ENCODE peak calls at places on chromosomes 5 and 9, in four cellular contexts. I is GM12878, Z is H1, E is HepG2. B is an unnamed sample.

GRCh38 chr5:127666043-127666716 is 17.3 kb downstream of the CTXN3 start:
- DNase-seq in E (no peak), I (no peak), Z (no peak), B (no peak)

GRCh38 chr9:127311239-127311741 is 46.7 kb downstream of the GARNL3 start:
- DNase-seq in Z (peak), I (no peak), E (peak), B (no peak)

GRCh38 chr9:6805532-6805931 is 47.8 kb downstream of the KDM4C start:
- DNase-seq in E (no peak), I (no peak), Z (peak), B (no peak)

GRCh38 chr9:109341561-109341960 is 20.7 kb upstream of the EPB41L4B start:
- DNase-seq in E (no peak), I (no peak), Z (no peak), B (no peak)

GRCh38 chr5:146048994-146049703 is 56.2 kb downstream of the PLAC8L1 start:
- DNase-seq in Z (peak), I (no peak), E (peak), B (peak)

GRCh38 chr5:93649234-93649900 is 66.3 kb downstream of the NR2F1 start:
- DNase-seq in I (no peak), Z (no peak), E (no peak), B (no peak)

GRCh38 chr5:125093776-125094175 is 347.3 kb upstream of the ZNF608 start:
- DNase-seq in I (no peak), E (no peak), Z (no peak), B (no peak)

GRCh38 chr9:91282292-91282691 is 79.4 kb downstream of the AUH start:
- DNase-seq in E (peak), Z (no peak), I (no peak), B (no peak)

GRCh38 chr5:152472096-152472495 is 67.0 kb upstream of the NMUR2 start:
- DNase-seq in Z (no peak), I (no peak), E (no peak), B (no peak)

GRCh38 chr5:145834554-145834916 is 607 bp downstream of the PRELID2 start:
- DNase-seq in E (no peak), I (no peak), Z (no peak), B (no peak)

GRCh38 chr5:72633649-72634048 is 126.4 kb upstream of the ZNF366 start:
- DNase-seq in I (no peak), E (no peak), Z (no peak), B (no peak)

GRCh38 chr5:152592416-152592815 is 187.3 kb upstream of the NMUR2 start:
- DNase-seq in Z (no peak), E (no peak), I (no peak), B (no peak)

GRCh38 chr9:108049671-108050494 is 560.3 kb upstream of the KLF4 start:
- DNase-seq in E (no peak), I (no peak), Z (no peak), B (no peak)

GRCh38 chr9:87263291-87263690 is 234.4 kb upstream of the DAPK1 start:
- DNase-seq in E (no peak), I (no peak), Z (peak), B (peak)

GRCh38 chr5:173524136-173524535 is 92.3 kb downstream of the BOD1 start:
- DNase-seq in Z (no peak), I (no peak), E (no peak), B (no peak)

GRCh38 chr9:107755267-107755666 is 265.7 kb upstream of the KLF4 start:
- DNase-seq in E (no peak), I (no peak), Z (no peak), B (no peak)

GRCh38 chr9:1154739-1155138 is 104.6 kb downstream of the DMRT2 start:
- DNase-seq in Z (no peak), I (no peak), E (no peak), B (no peak)

GRCh38 chr9:86940774-86941173 is 6.5 kb downstream of the GAS1 start:
- DNase-seq in E (no peak), I (no peak), Z (no peak), B (no peak)

GRCh38 chr9:90466481-90466880 is 176.1 kb downstream of the DIRAS2 start:
- DNase-seq in I (no peak), E (no peak), Z (no peak), B (no peak)

GRCh38 chr9:129627556-129628492 is 1.9 kb downstream of the NTMT1 start:
- DNase-seq in E (no peak), Z (no peak), I (no peak), B (no peak)

GRCh38 chr5:22572941-22573340 is 280.2 kb downstream of the CDH12 start:
- DNase-seq in Z (no peak), E (no peak), I (no peak), B (no peak)

GRCh38 chr5:126414874-126415502 is 8.2 kb upstream of the GRAMD2B start:
- DNase-seq in Z (no peak), I (no peak), E (no peak), B (no peak)

GRCh38 chr9:114276908-114277821 is 45.7 kb upstream of the ORM1 start:
- DNase-seq in Z (peak), E (no peak), I (no peak), B (no peak)

GRCh38 chr5:139667730-139668063 is 19.5 kb downstream of the CXXC5 start:
- DNase-seq in E (no peak), Z (no peak), I (no peak), B (no peak)

GRCh38 chr9:95635986-95636600 is 119.3 kb upstream of the PTCH1 start:
- DNase-seq in Z (no peak), E (no peak), I (no peak), B (no peak)

GRCh38 chr5:10364186-10364689 is 10.7 kb downstream of the MARCHF6 start:
- DNase-seq in I (no peak), E (peak), Z (no peak), B (no peak)

GRCh38 chr5:110841137-110841536 is 102.3 kb downstream of the SLC25A46 start:
- DNase-seq in Z (no peak), I (no peak), E (no peak), B (no peak)

GRCh38 chr9:37706290-37706689 is 47.3 kb upstream of the TRMT10B start:
- DNase-seq in Z (no peak), E (no peak), I (no peak), B (no peak)

GRCh38 chr9:88535226-88535931 is 401 bp downstream of the NXNL2 start:
- DNase-seq in Z (no peak), E (no peak), I (no peak), B (no peak)

GRCh38 chr9:88535932-88536324 is 950 bp downstream of the NXNL2 start:
- DNase-seq in E (no peak), Z (no peak), I (no peak), B (no peak)

GRCh38 chr9:88538311-88539085 is 3.5 kb downstream of the NXNL2 start:
- DNase-seq in Z (no peak), I (no peak), E (no peak), B (no peak)

GRCh38 chr9:88537743-88538055 is 2.7 kb downstream of the NXNL2 start:
- DNase-seq in E (no peak), Z (no peak), I (no peak), B (no peak)

DNA sequence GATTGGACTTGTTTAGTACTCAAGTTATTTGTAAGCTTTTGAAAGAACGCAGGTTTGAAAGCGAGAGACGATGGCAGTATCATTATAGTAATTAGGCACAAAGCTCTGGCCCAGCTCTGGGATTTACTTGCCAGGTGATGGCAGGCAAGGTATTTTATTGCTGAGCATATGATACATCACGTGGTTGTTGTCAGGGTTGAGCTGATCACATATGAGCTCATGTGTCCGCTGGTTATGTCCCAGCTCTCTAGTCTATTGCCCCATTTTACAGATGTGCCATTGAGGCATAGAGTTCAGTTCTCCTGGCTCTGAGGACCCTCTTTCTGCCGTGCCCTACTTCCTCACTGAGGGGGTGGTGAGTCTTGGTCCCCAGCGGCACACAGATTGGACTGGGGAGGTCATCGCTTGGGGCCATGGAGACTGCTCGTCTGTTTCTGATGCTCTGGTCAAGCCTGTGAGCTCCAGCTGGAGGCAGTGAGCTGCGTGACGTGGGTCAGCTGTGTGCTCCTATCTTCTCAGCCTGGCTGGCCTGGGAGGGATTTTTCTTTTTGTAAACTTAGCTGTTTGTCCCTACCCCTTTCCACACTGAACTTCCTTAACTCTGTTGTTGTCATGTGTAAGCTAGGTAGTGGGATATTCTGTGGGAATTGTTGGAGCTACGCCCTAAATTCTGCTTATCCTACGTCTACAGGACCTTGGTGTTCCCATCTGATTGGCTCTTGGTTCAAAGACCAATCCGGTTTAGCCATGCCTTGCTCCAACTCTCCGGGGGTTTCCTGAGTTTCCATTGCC is 2.2 kb downstream of the NXNL2 start:
- DNase-seq in E (no peak), Z (no peak), I (no peak), B (no peak)
- H3K4me3 ChIP-seq in E (no peak), Z (no peak), I (no peak), B (no peak)

GRCh38 chr5:179346401-179346800 is 1.1 kb upstream of the ADAMTS2 start:
- DNase-seq in I (no peak), Z (no peak), E (no peak), B (no peak)
- TF ChIP-seq SUZ12 in I (no peak), Z (no peak), E (no peak), B (no peak)

GRCh38 chr5:95823738-95824609 is 1.4 kb upstream of the GLRX start:
- DNase-seq in E (peak), Z (no peak), I (no peak), B (no peak)
- H3K4me3 ChIP-seq in E (peak), Z (no peak), I (peak), B (no peak)

DNA sequence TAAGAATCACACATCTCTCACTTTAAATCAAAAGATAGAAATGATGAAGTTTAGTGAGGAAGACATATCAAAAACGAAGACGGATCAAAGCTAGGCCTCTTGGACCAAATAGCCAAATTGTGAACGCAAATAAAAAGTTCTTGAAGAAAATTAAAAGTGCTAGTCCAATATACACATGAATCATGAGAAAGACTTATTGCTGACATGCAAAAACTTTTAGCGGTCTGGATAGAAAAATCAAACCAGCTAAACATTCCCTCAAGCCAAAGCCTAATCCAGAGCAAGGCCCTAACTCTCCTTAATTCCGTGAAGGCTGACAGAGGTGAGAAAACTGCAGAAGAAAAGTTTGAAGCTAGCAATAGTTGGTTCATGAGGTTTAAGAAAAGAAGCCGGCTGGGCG is 164.4 kb upstream of the PANK3 start:
- DNase-seq in E (no peak), Z (no peak), I (no peak), B (no peak)
- TF ChIP-seq SUZ12 in E (no peak), Z (no peak), I (no peak), B (no peak)

DNA sequence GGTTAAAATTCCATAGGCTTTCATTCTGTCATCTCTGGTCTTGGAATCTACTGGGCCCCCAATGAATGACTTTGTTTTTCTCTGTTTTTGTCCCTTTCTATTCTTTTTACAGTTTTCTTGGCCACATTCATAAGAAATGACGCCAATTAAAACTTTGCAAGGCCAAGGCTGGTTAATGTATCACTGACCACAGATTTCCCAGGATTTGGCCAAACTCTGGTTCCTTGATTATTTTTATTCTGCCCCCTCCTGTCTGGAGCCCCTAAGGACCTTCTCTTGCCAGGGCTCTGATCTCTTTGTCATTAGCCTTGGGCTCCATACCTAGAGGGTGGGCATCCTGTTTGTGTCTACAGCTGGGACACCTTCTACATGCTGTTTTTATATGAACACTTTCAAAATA is 388.9 kb upstream of the PAPPA start:
- DNase-seq in I (no peak), E (no peak), Z (no peak), B (no peak)
- H3K4me3 ChIP-seq in I (no peak), E (no peak), Z (no peak), B (no peak)

GRCh38 chr5:68548959-68549676 is 333.6 kb downstream of the PIK3R1 start:
- DNase-seq in Z (no peak), E (peak), I (no peak), B (no peak)
- TF ChIP-seq SUZ12 in Z (no peak), E (no peak), I (no peak), B (no peak)

GRCh38 chr9:4788703-4789102 is 4.0 kb upstream of the RCL1 start:
- DNase-seq in I (no peak), E (no peak), Z (no peak), B (no peak)
- H3K4me3 ChIP-seq in I (no peak), E (no peak), Z (no peak), B (no peak)

DNA sequence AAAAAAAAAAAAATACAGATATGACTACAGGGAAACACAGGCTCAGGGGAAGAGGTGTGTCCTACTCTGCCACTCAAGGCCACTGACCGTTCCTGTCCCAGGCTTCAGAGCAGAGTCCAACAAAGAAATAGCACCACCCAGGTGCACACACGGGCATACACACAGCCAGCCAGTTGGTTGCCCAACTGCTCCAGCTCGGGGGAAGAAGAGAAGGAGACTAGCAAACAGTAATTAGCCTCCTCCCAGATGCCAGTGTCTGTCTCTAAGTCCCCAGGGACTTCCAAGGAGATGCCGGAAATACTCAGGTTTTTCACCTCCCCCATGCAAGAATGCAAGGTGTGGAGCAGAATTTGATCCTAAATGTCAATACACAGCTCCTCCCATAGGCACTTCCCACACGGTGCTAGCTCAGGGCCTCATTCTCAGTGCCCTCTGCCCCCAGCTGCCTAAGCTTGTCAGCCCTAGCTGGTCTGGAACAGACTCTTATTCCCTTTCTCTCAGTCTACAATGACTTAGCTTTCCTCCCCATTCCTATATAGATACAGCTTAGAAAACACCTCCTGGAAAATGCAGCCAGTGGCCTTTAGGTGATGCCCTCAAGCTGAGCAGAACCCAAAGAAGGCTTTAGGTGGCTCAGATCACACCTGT is 1.7 kb downstream of the MYORG start:
- DNase-seq in E (peak), Z (no peak), I (no peak), B (no peak)
- TF ChIP-seq SUZ12 in E (no peak), Z (no peak), I (no peak), B (no peak)

GRCh38 chr9:132214027-132214622 is 52.3 kb downstream of the NTNG2 start:
- DNase-seq in Z (peak), I (no peak), E (no peak), B (peak)
- H3K4me3 ChIP-seq in Z (peak), I (no peak), E (no peak), B (peak)

B was measured in NT2/D1.